ENCODE peak calls at places on chromosomes 4 and X, in five cellular contexts. F is activated gamma-delta T cell treated with Interleukin-2 at 50 U/mL for 16 hours; K is aorta; Q is A549; E is CD4-positive, alpha-beta T cell. X is an unnamed sample.

GRCh38 chr4:44623687-44624086 is 27.7 kb downstream of the YIPF7 start:
- DNase-seq in F (no peak), K (no peak), E (no peak), Q (no peak), X (no peak)

GRCh38 chrX:69119122-69119521 is 46.1 kb downstream of the PJA1 start:
- DNase-seq in F (no peak), K (no peak), E (no peak), Q (no peak), X (no peak)

GRCh38 chrX:6968231-6968630 is 179.3 kb upstream of the STS start:
- DNase-seq in Q (no peak), F (no peak), E (no peak), K (no peak), X (no peak)

GRCh38 chr4:47913328-47913727 is 1.1 kb downstream of the NFXL1 start:
- DNase-seq in Q (no peak), E (no peak), F (no peak), K (no peak), X (no peak)

GRCh38 chrX:65586491-65586890 is 51.9 kb upstream of the LAS1L start:
- DNase-seq in F (no peak), K (no peak), E (no peak), Q (no peak), X (peak)

GRCh38 chrX:53116101-53116500 is 22.2 kb downstream of the KANTR start:
- DNase-seq in K (no peak), E (no peak), Q (no peak), F (no peak), X (no peak)

GRCh38 chr4:128686810-128687209 is 122.7 kb upstream of the JADE1 start:
- DNase-seq in Q (no peak), K (no peak), F (no peak), E (no peak), X (no peak)

GRCh38 chrX:119692241-119693031 is 532 bp downstream of the SEPTIN6 start:
- DNase-seq in F (peak), E (peak), K (peak), Q (peak), X (peak)

X was measured in lower lobe of right lung.